ENCODE peak calls at places on chromosomes 4 and X, in four cellular contexts. W, S, G and E are unnamed samples.

GRCh38 chrX:20322887-20323286 is 56.2 kb upstream of the RPS6KA3 start:
- DNase-seq in W (no peak), S (no peak), G (peak; percentile 53), E (no peak)

GRCh38 chr4:23324291-23324690 is 565.6 kb downstream of the PPARGC1A start:
- DNase-seq in W (no peak), S (no peak), G (peak; percentile 42), E (no peak)

GRCh38 chr4:82696117-82696516 is 102.5 kb downstream of the SCD5 start:
- DNase-seq in W (no peak), S (peak; percentile 1), G (no peak), E (no peak)

GRCh38 chr4:153576443-153576774 is 107.7 kb upstream of the TLR2 start:
- DNase-seq in W (no peak), S (no peak), G (no peak), E (no peak)

GRCh38 chrX:105909576-105909975 is 87.2 kb downstream of the NRK start:
- DNase-seq in W (no peak), S (no peak), G (no peak), E (no peak)

GRCh38 chr4:133154725-133155124 is 5.6 kb downstream of the PCDH10 start:
- DNase-seq in W (peak; percentile 41), S (no peak), G (peak; percentile 45), E (no peak)

GRCh38 chrX:103063191-103063845 is 653 bp downstream of the BEX1 start:
- DNase-seq in W (peak; percentile 12), S (peak; percentile 61), G (peak; percentile 74), E (peak; percentile 53)

GRCh38 chrX:136168929-136169735 is 21.8 kb downstream of the FHL1 start:
- DNase-seq in W (peak; percentile 97), S (peak; percentile 43), G (peak; percentile 95), E (peak; percentile 71)

GRCh38 chr4:175884048-175884447 is 72.0 kb upstream of the GPM6A start:
- DNase-seq in W (no peak), S (no peak), G (no peak), E (no peak)

GRCh38 chrX:46554942-46555341 is 9.7 kb upstream of the ZNF674 start:
- DNase-seq in W (peak; percentile 58), S (no peak), G (no peak), E (no peak)

GRCh38 chr4:159926871-159927270 is 824.0 kb downstream of the RAPGEF2 start:
- DNase-seq in W (no peak), S (no peak), G (no peak), E (no peak)

GRCh38 chrX:107563851-107564250 is 64.5 kb upstream of the PRPS1 start:
- DNase-seq in W (no peak), S (no peak), G (peak; percentile 64), E (peak; percentile 90)

GRCh38 chr4:169757575-169758184 is at the start of gene HPF1:
- DNase-seq in W (peak; percentile 75), S (peak; percentile 96), G (peak; percentile 97), E (peak; percentile 97)

GRCh38 chrX:8364369-8365141 is 100.1 kb upstream of the VCX3B start:
- DNase-seq in W (no peak), S (peak; percentile 53), G (peak; percentile 71), E (peak; percentile 60)

GRCh38 chr4:4614925-4615678 is 73.3 kb upstream of the STX18 start:
- DNase-seq in W (peak; percentile 66), S (no peak), G (no peak), E (no peak)

GRCh38 chr4:159042097-159042605 is 60.7 kb upstream of the RAPGEF2 start:
- DNase-seq in W (no peak), S (no peak), G (no peak), E (no peak)

GRCh38 chr4:1868293-1868692 is 2.9 kb upstream of the NSD2 start:
- DNase-seq in W (no peak), S (no peak), G (no peak), E (no peak)

GRCh38 chrX:129980043-129980442 is 2.4 kb upstream of the BCORL1 start:
- DNase-seq in W (no peak), S (peak; percentile 46), G (no peak), E (no peak)

GRCh38 chr4:109816082-109816442 is 500 bp downstream of the GAR1 start:
- DNase-seq in W (no peak), S (no peak), G (no peak), E (no peak)

GRCh38 chr4:168978001-168978700 is 31.9 kb downstream of the CBR4 start:
- DNase-seq in W (peak; percentile 68), S (no peak), G (peak; percentile 3), E (no peak)

GRCh38 chr4:53537606-53538005 is 53.7 kb downstream of the LNX1 start:
- DNase-seq in W (no peak), S (no peak), G (no peak), E (no peak)

GRCh38 chrX:84363674-84364073 is 138.6 kb downstream of the HDX start:
- DNase-seq in W (no peak), S (no peak), G (no peak), E (no peak)

GRCh38 chr4:133146574-133147198 is 2.4 kb upstream of the PCDH10 start:
- DNase-seq in W (peak; percentile 40), S (peak; percentile 86), G (peak; percentile 93), E (peak; percentile 82)

GRCh38 chr4:44651425-44651824 is at the start of gene YIPF7:
- DNase-seq in W (no peak), S (no peak), G (no peak), E (no peak)

GRCh38 chr4:164081801-164082200 is 587.3 kb downstream of the TMA16 start:
- DNase-seq in W (no peak), S (no peak), G (no peak), E (no peak)

GRCh38 chr4:100799767-100800539 is 282.1 kb upstream of the EMCN start:
- DNase-seq in W (no peak), S (no peak), G (peak; percentile 8), E (no peak)

GRCh38 chrX:5265324-5265723 is 963.3 kb downstream of the NLGN4X start:
- DNase-seq in W (no peak), S (no peak), G (no peak), E (no peak)

GRCh38 chr4:168743576-168743975 is 246.7 kb downstream of the PALLD start:
- DNase-seq in W (peak; percentile 85), S (no peak), G (no peak), E (no peak)

GRCh38 chr4:25065451-25065850 is 34.7 kb upstream of the LGI2 start:
- DNase-seq in W (no peak), S (no peak), G (peak; percentile 23), E (no peak)

GRCh38 chrX:39445336-39445735 is 644.1 kb downstream of the MID1IP1 start:
- DNase-seq in W (no peak), S (peak; percentile 73), G (peak; percentile 25), E (peak; percentile 63)

GRCh38 chr4:89410687-89411086 is 103.1 kb upstream of the GPRIN3 start:
- DNase-seq in W (peak; percentile 52), S (no peak), G (peak; percentile 84), E (no peak)

GRCh38 chrX:85052636-85053343 is 49.1 kb downstream of the APOOL start:
- DNase-seq in W (peak; percentile 86), S (no peak), G (peak; percentile 9), E (no peak)

GRCh38 chr4:112251044-112251632 is 19.6 kb downstream of the AP1AR start:
- DNase-seq in W (no peak), S (no peak), G (peak; percentile 26), E (no peak)

GRCh38 chr4:93747220-93747619 is 81.3 kb upstream of the ATOH1 start:
- DNase-seq in W (no peak), S (no peak), G (no peak), E (no peak)
- H4K5ac ChIP-seq in W (no peak overlapping the region), S (no peak overlapping the region), G (no peak overlapping the region), E (no peak overlapping the region)

DNA sequence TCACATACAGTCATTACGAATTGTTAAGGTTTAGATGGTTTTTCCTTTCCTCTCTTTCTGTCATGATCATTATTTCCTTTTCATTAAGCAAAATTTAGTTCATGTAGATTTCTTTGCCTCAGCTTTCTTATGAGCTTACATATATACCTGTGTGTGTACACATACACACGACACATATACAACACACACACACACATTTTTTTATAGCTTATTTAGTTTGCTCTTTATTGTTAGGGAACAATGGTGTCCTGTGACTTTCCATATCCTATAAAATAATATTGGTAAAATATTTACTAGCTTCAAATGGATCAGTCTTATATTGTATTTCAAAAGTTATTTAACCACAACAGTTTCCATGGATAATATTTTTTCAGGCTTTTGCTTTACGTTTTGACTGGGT is 840.7 kb downstream of the PCDH18 start:
- DNase-seq in W (no peak), S (no peak), G (no peak), E (no peak)
- H3K23ac ChIP-seq in W (no peak overlapping the region), S (no peak overlapping the region), G (no peak overlapping the region), E (no peak overlapping the region)

GRCh38 chrX:97096385-97096784 is 212.7 kb downstream of the RPA4 start:
- DNase-seq in W (no peak), S (no peak), G (no peak), E (no peak)
- H4K5ac ChIP-seq in W (no peak overlapping the region), S (no peak overlapping the region), G (no peak overlapping the region), E (no peak overlapping the region)

GRCh38 chrX:70479970-70480659 is 35.5 kb downstream of the DLG3 start:
- DNase-seq in W (no peak), S (no peak), G (peak; percentile 34), E (peak; percentile 36)
- H3K23ac ChIP-seq in W (peak overlapping the region; percentile 2), S (no peak overlapping the region), G (no peak overlapping the region), E (no peak overlapping the region)

GRCh38 chr4:6079965-6080364 is 61.7 kb upstream of the C4orf50 start:
- DNase-seq in W (no peak), S (no peak), G (no peak), E (no peak)
- H4K5ac ChIP-seq in W (no peak overlapping the region), S (no peak overlapping the region), G (no peak overlapping the region), E (no peak overlapping the region)

GRCh38 chr4:121823505-121824170 is at the start of gene CCNA2:
- DNase-seq in W (peak; percentile 96), S (peak; percentile 98), G (peak; percentile 99), E (peak; percentile 98)
- H3K23ac ChIP-seq in W (peak within 1 kb of the TSS; percentile 91), S (no peak within 1 kb of the TSS), G (peak within 1 kb of the TSS; percentile 1), E (no peak within 1 kb of the TSS)

DNA sequence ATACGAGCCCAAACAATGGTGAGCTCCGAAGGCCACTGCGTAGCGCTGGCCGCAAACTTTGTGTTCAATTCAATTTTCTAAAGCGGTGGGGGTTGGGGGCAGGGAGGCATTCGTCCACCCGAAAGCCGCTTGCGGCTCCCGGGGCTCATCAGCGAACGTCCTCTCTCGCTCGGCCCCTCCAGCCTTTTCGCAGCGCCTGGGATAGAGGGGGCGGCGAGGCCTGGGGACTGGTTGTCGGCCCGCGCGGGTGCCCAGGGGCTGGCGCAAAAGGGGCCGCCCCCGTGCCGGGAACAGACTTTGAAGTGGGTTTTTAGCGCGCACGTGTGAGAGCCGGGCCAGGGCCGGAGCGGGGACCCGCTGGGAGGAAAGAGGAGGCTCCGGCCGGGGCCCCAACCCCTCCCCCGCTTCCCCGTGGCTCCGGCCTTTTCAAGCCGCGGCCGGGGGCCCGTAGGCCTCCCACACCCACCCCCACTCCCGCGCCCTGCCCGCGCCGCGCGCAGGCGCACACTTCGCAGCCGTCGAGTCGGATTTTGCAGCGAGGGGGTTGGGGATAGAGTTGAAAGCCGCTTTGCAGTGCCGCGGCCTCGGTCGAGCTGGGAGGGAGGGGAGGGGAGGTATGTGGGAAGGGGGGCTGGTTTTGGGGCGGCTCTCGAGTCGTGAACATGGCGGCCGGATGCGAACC is 8.3 kb downstream of the ZIC3 start:
- DNase-seq in W (no peak), S (peak; percentile 75), G (peak; percentile 92), E (no peak)
- H4K5ac ChIP-seq in W (no peak overlapping the region), S (peak overlapping the region; percentile 18), G (no peak overlapping the region), E (no peak overlapping the region)